ENCODE peak calls at places on chromosome 20, in seven cellular contexts. F, N, Y, Q, O, T and V are unnamed samples.

GRCh38 chr20:54140927-54141566 is 32.7 kb downstream of the CYP24A1 start:
- DNase-seq in F (no peak), N (no peak), Y (no peak), Q (peak; percentile 91), O (no peak), T (peak; percentile 33), V (no peak)

GRCh38 chr20:50540620-50541605 is 30.7 kb downstream of the PTPN1 start:
- DNase-seq in F (no peak), N (peak; percentile 19), Y (no peak), Q (peak; percentile 64), O (no peak), T (peak; percentile 79), V (no peak)

GRCh38 chr20:50034567-50035170 is 51.9 kb downstream of the SNAI1 start:
- DNase-seq in F (no peak), N (no peak), Y (no peak), Q (peak; percentile 53), O (no peak), T (no peak), V (no peak)

GRCh38 chr20:43728686-43729255 is 2.0 kb upstream of the GTSF1L start:
- DNase-seq in F (no peak), N (no peak), Y (no peak), Q (no peak), O (no peak), T (no peak), V (no peak)

GRCh38 chr20:32918296-32918695 is 59.6 kb downstream of the EFCAB8 start:
- DNase-seq in F (no peak), N (no peak), Y (no peak), Q (no peak), O (no peak), T (no peak), V (no peak)

GRCh38 chr20:20229595-20229994 is 138.3 kb upstream of the INSM1 start:
- DNase-seq in F (no peak), N (no peak), Y (no peak), Q (peak; percentile 24), O (no peak), T (no peak), V (no peak)

GRCh38 chr20:37407573-37408002 is 61.6 kb downstream of the SRC start:
- DNase-seq in F (no peak), N (no peak), Y (peak; percentile 52), Q (no peak), O (no peak), T (no peak), V (no peak)

GRCh38 chr20:9093203-9093962 is 24.5 kb downstream of the PLCB4 start:
- DNase-seq in F (no peak), N (no peak), Y (no peak), Q (no peak), O (no peak), T (peak; percentile 59), V (no peak)

GRCh38 chr20:49388790-49389189 is 93.7 kb downstream of the KCNB1 start:
- DNase-seq in F (no peak), N (no peak), Y (no peak), Q (no peak), O (no peak), T (no peak), V (no peak)

GRCh38 chr20:9342651-9343050 is 171.7 kb upstream of the LAMP5 start:
- DNase-seq in F (no peak), N (no peak), Y (no peak), Q (no peak), O (no peak), T (no peak), V (no peak)

GRCh38 chr20:51631011-51631950 is 88.8 kb upstream of the NFATC2 start:
- DNase-seq in F (peak; percentile 49), N (no peak), Y (peak; percentile 74), Q (peak; percentile 92), O (peak; percentile 96), T (peak; percentile 99), V (peak; percentile 16)

GRCh38 chr20:326645-327031 is 1.3 kb downstream of the SOX12 start:
- DNase-seq in F (peak; percentile 31), N (peak; percentile 67), Y (no peak), Q (no peak), O (no peak), T (peak; percentile 25), V (no peak)

GRCh38 chr20:44747166-44748004 is 1.7 kb downstream of the KCNK15 start:
- DNase-seq in F (peak; percentile 83), N (peak; percentile 84), Y (peak; percentile 84), Q (peak; percentile 87), O (no peak), T (peak; percentile 71), V (peak; percentile 76)
- H3K27me3 ChIP-seq in F (peaks cover 64% of the 10 kb centered on the region), N (peaks cover 33% of the 10 kb centered on the region), Y (no peaks in the 10 kb centered on the region), Q (peaks cover 7% of the 10 kb centered on the region), O (peaks cover 11% of the 10 kb centered on the region), T (peaks cover 57% of the 10 kb centered on the region), V (no peaks in the 10 kb centered on the region)

GRCh38 chr20:62997626-62998025 is 9.1 kb downstream of the BHLHE23 start:
- DNase-seq in F (no peak), N (no peak), Y (no peak), Q (no peak), O (no peak), T (no peak), V (no peak)

GRCh38 chr20:63000958-63001357 is 5.8 kb downstream of the BHLHE23 start:
- DNase-seq in F (no peak), N (no peak), Y (no peak), Q (no peak), O (no peak), T (no peak), V (no peak)

GRCh38 chr20:62998449-62998848 is 8.3 kb downstream of the BHLHE23 start:
- DNase-seq in F (no peak), N (no peak), Y (no peak), Q (no peak), O (no peak), T (no peak), V (no peak)

GRCh38 chr20:62999580-62999979 is 7.2 kb downstream of the BHLHE23 start:
- DNase-seq in F (no peak), N (no peak), Y (no peak), Q (no peak), O (no peak), T (no peak), V (no peak)

DNA sequence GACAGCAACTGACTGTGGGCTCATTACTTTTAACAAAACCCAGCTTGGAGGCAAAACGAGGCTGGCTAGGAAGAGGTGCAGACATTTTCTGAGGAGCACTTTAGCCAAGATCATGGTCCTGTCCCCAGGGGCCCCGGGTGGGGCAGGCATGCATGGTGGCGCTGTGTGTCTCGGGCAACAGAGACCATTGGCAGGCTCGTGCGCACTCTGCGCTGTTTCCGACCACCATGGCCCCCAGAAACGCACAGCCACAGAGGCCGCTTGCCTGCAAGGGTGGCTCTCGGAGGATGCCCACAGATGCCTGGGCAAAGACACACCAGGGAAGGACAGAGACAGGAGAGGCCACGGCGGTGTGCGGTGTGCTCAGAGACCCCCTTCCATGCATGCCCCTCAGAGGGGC is 6.7 kb downstream of the BHLHE23 start:
- DNase-seq in F (no peak), N (no peak), Y (no peak), Q (no peak), O (no peak), T (no peak), V (no peak)
- H3K27me3 ChIP-seq in F (peaks cover 95% of the 10 kb centered on the region), N (peaks cover 92% of the 10 kb centered on the region), Y (no peaks in the 10 kb centered on the region), Q (peaks cover 17% of the 10 kb centered on the region), O (peaks cover 37% of the 10 kb centered on the region), T (peaks cover 44% of the 10 kb centered on the region), V (peaks cover 7% of the 10 kb centered on the region)

GRCh38 chr20:25676164-25676809 is 20.4 kb downstream of the ZNF337 start:
- DNase-seq in F (no peak), N (no peak), Y (no peak), Q (peak; percentile 50), O (peak; percentile 18), T (peak; percentile 54), V (no peak)
- H3K27me3 ChIP-seq in F (no peaks in the 10 kb centered on the region), N (no peaks in the 10 kb centered on the region), Y (no peaks in the 10 kb centered on the region), Q (no peaks in the 10 kb centered on the region), O (no peaks in the 10 kb centered on the region), T (no peaks in the 10 kb centered on the region), V (no peaks in the 10 kb centered on the region)

GRCh38 chr20:39605361-39605760 is 643.2 kb downstream of the DHX35 start:
- DNase-seq in F (no peak), N (no peak), Y (no peak), Q (no peak), O (no peak), T (no peak), V (no peak)
- H3K27me3 ChIP-seq in F (no peaks in the 10 kb centered on the region), N (no peaks in the 10 kb centered on the region), Y (no peaks in the 10 kb centered on the region), Q (no peaks in the 10 kb centered on the region), O (no peaks in the 10 kb centered on the region), T (no peaks in the 10 kb centered on the region), V (no peaks in the 10 kb centered on the region)

GRCh38 chr20:38732981-38733380 is 8.7 kb downstream of the SLC32A1 start:
- DNase-seq in F (no peak), N (no peak), Y (no peak), Q (no peak), O (no peak), T (no peak), V (no peak)

GRCh38 chr20:38730167-38730988 is 6.1 kb downstream of the SLC32A1 start:
- DNase-seq in F (peak; percentile 25), N (no peak), Y (no peak), Q (no peak), O (no peak), T (no peak), V (peak; percentile 63)

GRCh38 chr20:38729767-38730166 is 5.5 kb downstream of the SLC32A1 start:
- DNase-seq in F (no peak), N (no peak), Y (no peak), Q (no peak), O (no peak), T (no peak), V (no peak)

GRCh38 chr20:38731738-38732113 is 7.4 kb downstream of the SLC32A1 start:
- DNase-seq in F (no peak), N (no peak), Y (no peak), Q (no peak), O (no peak), T (no peak), V (no peak)

GRCh38 chr20:38730989-38731737 is 6.9 kb downstream of the SLC32A1 start:
- DNase-seq in F (peak; percentile 69), N (peak; percentile 80), Y (peak; percentile 39), Q (peak; percentile 53), O (no peak), T (peak; percentile 50), V (peak; percentile 38)
- H3K27me3 ChIP-seq in F (peaks cover 99% of the 10 kb centered on the region), N (peaks cover 84% of the 10 kb centered on the region), Y (no peaks in the 10 kb centered on the region), Q (peaks cover 46% of the 10 kb centered on the region), O (peaks cover 56% of the 10 kb centered on the region), T (peaks cover 67% of the 10 kb centered on the region), V (peaks cover 14% of the 10 kb centered on the region)

DNA sequence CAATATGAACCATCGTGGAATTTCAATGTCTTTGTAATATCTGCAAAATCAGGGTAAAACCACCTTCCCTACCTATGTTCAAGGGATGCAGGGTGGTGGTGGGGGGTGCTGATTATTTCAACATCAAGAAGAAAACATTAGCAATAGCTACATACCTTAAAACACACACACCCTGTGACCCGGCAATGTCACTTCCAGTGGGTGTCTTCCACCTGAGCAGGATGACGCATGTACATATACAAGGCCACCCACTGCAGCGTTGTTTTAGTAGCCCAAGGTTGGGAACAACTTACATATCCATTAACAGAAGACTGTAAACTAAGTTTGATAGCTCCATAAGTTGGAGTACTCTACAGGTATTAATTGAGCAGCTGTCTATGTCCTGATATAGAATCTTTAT is 62.6 kb upstream of the SIRPG start:
- DNase-seq in F (no peak), N (no peak), Y (no peak), Q (no peak), O (no peak), T (no peak), V (no peak)
- H3K27me3 ChIP-seq in F (no peaks in the 10 kb centered on the region), N (peaks cover 61% of the 10 kb centered on the region), Y (no peaks in the 10 kb centered on the region), Q (no peaks in the 10 kb centered on the region), O (no peaks in the 10 kb centered on the region), T (no peaks in the 10 kb centered on the region), V (no peaks in the 10 kb centered on the region)

GRCh38 chr20:56381501-56381900 is 10.5 kb downstream of the AURKA start:
- DNase-seq in F (no peak), N (no peak), Y (no peak), Q (no peak), O (no peak), T (no peak), V (no peak)
- H3K27me3 ChIP-seq in F (no peaks in the 10 kb centered on the region), N (no peaks in the 10 kb centered on the region), Y (no peaks in the 10 kb centered on the region), Q (no peaks in the 10 kb centered on the region), O (no peaks in the 10 kb centered on the region), T (no peaks in the 10 kb centered on the region), V (no peaks in the 10 kb centered on the region)